ENCODE peak calls at places on chromosomes 5 and 9, in six cellular contexts. D is B cell; Y is CD4-positive, alpha-beta T cell; B is HTR-8/SVneo; X is DMS153; L is EL. T is an unnamed sample.

GRCh38 chr5:6732634-6733410 is 19.6 kb downstream of the TENT4A start:
- DNase-seq in X (no peak), D (no peak), Y (no peak), B (peak), L (peak), T (peak)

GRCh38 chr5:171893290-171893890 is 107.8 kb downstream of the SMIM23 start:
- DNase-seq in B (no peak), Y (no peak), X (no peak), L (peak), D (no peak), T (no peak)

GRCh38 chr5:165157209-165157608 is 1651.8 kb downstream of the MAT2B start:
- DNase-seq in Y (no peak), X (no peak), D (no peak), B (peak), L (no peak), T (no peak)

GRCh38 chr5:139391570-139392323 is 2.0 kb upstream of the MZB1 start:
- DNase-seq in Y (no peak), D (peak), X (peak), B (peak), L (peak), T (no peak)

GRCh38 chr9:119284587-119285337 is 84.5 kb downstream of the BRINP1 start:
- DNase-seq in B (no peak), Y (no peak), L (no peak), X (no peak), D (no peak), T (no peak)

GRCh38 chr5:116557669-116558271 is 16.9 kb downstream of the SEMA6A start:
- DNase-seq in L (no peak), X (no peak), D (no peak), Y (no peak), B (peak), T (no peak)

GRCh38 chr9:113901196-113901818 is 25.2 kb downstream of the ZNF618 start:
- DNase-seq in Y (no peak), D (no peak), L (no peak), X (no peak), B (no peak), T (no peak)

GRCh38 chr9:95506438-95506691 is 10.4 kb downstream of the PTCH1 start:
- DNase-seq in D (no peak), X (no peak), Y (no peak), B (no peak), L (peak), T (no peak)

GRCh38 chr5:176383248-176383905 is 5.0 kb downstream of the NOP16 start:
- DNase-seq in D (no peak), Y (no peak), L (no peak), B (no peak), X (no peak), T (no peak)

GRCh38 chr9:113187935-113188595 is 33.0 kb downstream of the FKBP15 start:
- DNase-seq in B (peak), Y (no peak), D (no peak), X (no peak), L (peak), T (no peak)

GRCh38 chr5:168651654-168652053 is 72.5 kb upstream of the PANK3 start:
- DNase-seq in Y (no peak), D (no peak), L (peak), X (no peak), B (peak), T (no peak)

T was measured in T1000.